ENCODE peak calls at places on chromosomes 12 and 14, in six cellular contexts. G is fibroblast of mammary gland; S is kidney tubule cell; E is AG09319; P is NCI-H1105 treated with DMSO at 0.1 percent for 48 hours; L is stimulated activated CD8-positive, alpha-beta memory T cell treated with anti-CD3 and anti-CD28 coated beads, Interleukin-4, amount 100 ng/mL, for 1 hour. R is an unnamed sample.

GRCh38 chr12:7180685-7181084 is 8.8 kb upstream of the PEX5 start:
- DNase-seq in G (no peak), S (no peak), E (no peak), P (no peak), L (no peak), R (no peak)

GRCh38 chr14:73752297-73752992 is 38.3 kb upstream of the PNMA1 start:
- DNase-seq in G (peak; percentile 29), S (peak; percentile 47), E (no peak), P (peak; percentile 6), L (no peak), R (no peak)

GRCh38 chr12:98419795-98420402 is 95.5 kb upstream of the TMPO start:
- DNase-seq in G (no peak), S (no peak), E (no peak), P (no peak), L (no peak), R (no peak)

GRCh38 chr12:93982847-93983315 is 165.5 kb upstream of the PLXNC1 start:
- DNase-seq in G (peak; percentile 82), S (peak; percentile 33), E (no peak), P (peak; percentile 64), L (no peak), R (peak; percentile 7)

GRCh38 chr12:3348055-3348454 is 142.9 kb upstream of the PRMT8 start:
- DNase-seq in G (no peak), S (no peak), E (no peak), P (no peak), L (no peak), R (no peak)

GRCh38 chr14:84403585-84403984 is 1126.4 kb upstream of the FLRT2 start:
- DNase-seq in G (no peak), S (peak; percentile 83), E (no peak), P (peak; percentile 71), L (no peak), R (peak; percentile 67)

GRCh38 chr14:77071938-77072388 is 26.1 kb upstream of the CIPC start:
- DNase-seq in G (peak; percentile 35), S (peak; percentile 84), E (no peak), P (no peak), L (no peak), R (peak; percentile 38)

GRCh38 chr12:123033392-123034021 is 53.0 kb downstream of the ARL6IP4 start:
- DNase-seq in G (no peak), S (no peak), E (no peak), P (no peak), L (no peak), R (no peak)

GRCh38 chr12:6958609-6959375 is 7.6 kb downstream of the PTPN6 start:
- DNase-seq in G (no peak), S (no peak), E (no peak), P (no peak), L (no peak), R (no peak)

GRCh38 chr12:95182868-95183415 is 34.3 kb downstream of the FGD6 start:
- DNase-seq in G (peak; percentile 73), S (peak; percentile 68), E (peak; percentile 49), P (no peak), L (no peak), R (no peak)

GRCh38 chr12:121533391-121534090 is 47.3 kb downstream of the KDM2B start:
- DNase-seq in G (no peak), S (no peak), E (no peak), P (no peak), L (no peak), R (no peak)

GRCh38 chr14:38964630-38965029 is 138.4 kb downstream of the SEC23A start:
- DNase-seq in G (no peak), S (peak; percentile 56), E (no peak), P (no peak), L (no peak), R (peak; percentile 57)

GRCh38 chr12:43288666-43289065 is 263.3 kb downstream of the ADAMTS20 start:
- DNase-seq in G (no peak), S (peak; percentile 11), E (no peak), P (no peak), L (no peak), R (no peak)

GRCh38 chr14:82394916-82395315 is 861.3 kb upstream of the SEL1L start:
- DNase-seq in G (no peak), S (no peak), E (no peak), P (peak; percentile 68), L (no peak), R (no peak)

GRCh38 chr12:18130855-18131254 is 40.9 kb upstream of the RERGL start:
- DNase-seq in G (no peak), S (no peak), E (no peak), P (no peak), L (no peak), R (no peak)

GRCh38 chr12:47808574-47809380 is 10.9 kb downstream of the HDAC7 start:
- DNase-seq in G (peak; percentile 37), S (peak; percentile 49), E (no peak), P (no peak), L (no peak), R (no peak)

GRCh38 chr14:68783408-68784297 is 9.2 kb downstream of the ZFP36L1 start:
- DNase-seq in G (no peak), S (no peak), E (no peak), P (no peak), L (no peak), R (peak; percentile 67)

GRCh38 chr14:69695664-69696527 is 71.0 kb upstream of the SRSF5 start:
- DNase-seq in G (no peak), S (peak; percentile 42), E (peak; percentile 59), P (peak; percentile 96), L (no peak), R (no peak)

GRCh38 chr14:53035336-53035735 is 84.5 kb upstream of the FERMT2 start:
- DNase-seq in G (no peak), S (no peak), E (no peak), P (no peak), L (no peak), R (no peak)